ENCODE peak calls at places on chromosomes 11 and 22, in four cellular contexts. W is hepatocyte, P is adipocyte, T is HCT116. O is an unnamed sample. For H3K4me1 and H3K36me3, the result is how much of the 10 kb centered on the place peaks cover.

GRCh38 chr11:19577849-19578619 is 134.6 kb upstream of the NAV2 start:
- DNase-seq in W (peak), P (peak), T (no peak), O (no peak)

GRCh38 chr11:70182266-70182665 is 20.8 kb upstream of the FADD start:
- DNase-seq in W (no peak), P (no peak), T (no peak), O (no peak)

GRCh38 chr22:41913842-41914534 is 886 bp downstream of the SHISA8 start:
- DNase-seq in W (no peak), P (peak), T (no peak), O (no peak)

GRCh38 chr11:10646005-10646404 is 47.5 kb downstream of the IRAG1 start:
- DNase-seq in W (no peak), P (no peak), T (no peak), O (no peak)

GRCh38 chr11:87422566-87422965 is 384.8 kb downstream of the TMEM135 start:
- DNase-seq in W (no peak), P (peak), T (no peak), O (no peak)

GRCh38 chr11:69848196-69848595 is 29.0 kb upstream of the FGF3 start:
- DNase-seq in W (peak), P (peak), T (no peak), O (no peak)

GRCh38 chr22:38733329-38734202 is 22.2 kb downstream of the SUN2 start:
- DNase-seq in W (peak), P (peak), T (no peak), O (peak)

GRCh38 chr11:18347471-18348125 is 25.2 kb downstream of the GTF2H1 start:
- DNase-seq in W (no peak), P (peak), T (no peak), O (no peak)

GRCh38 chr11:72584293-72584921 is 89.8 kb downstream of the PDE2A start:
- DNase-seq in W (no peak), P (peak), T (no peak), O (peak)

GRCh38 chr11:72641900-72642814 is 32.1 kb downstream of the PDE2A start:
- DNase-seq in W (peak), P (peak), T (no peak), O (no peak)

GRCh38 chr22:39622881-39623367 is 52.4 kb downstream of the CACNA1I start:
- DNase-seq in W (peak), P (peak), T (peak), O (peak)

GRCh38 chr11:94791216-94791889 is 23.2 kb downstream of the AMOTL1 start:
- DNase-seq in W (no peak), P (no peak), T (no peak), O (no peak)

GRCh38 chr11:43984519-43985385 is 42.3 kb downstream of the C11orf96 start:
- DNase-seq in W (peak), P (no peak), T (no peak), O (no peak)

GRCh38 chr11:95121687-95122086 is 32.0 kb downstream of the ENDOD1 start:
- DNase-seq in W (no peak), P (no peak), T (no peak), O (no peak)

GRCh38 chr22:40951795-40952602 is 821 bp downstream of the RBX1 start:
- DNase-seq in W (no peak), P (peak), T (no peak), O (no peak)

GRCh38 chr22:50011447-50012200 is 941 bp downstream of the IL17REL start:
- DNase-seq in W (peak), P (no peak), T (no peak), O (no peak)

GRCh38 chr22:18013436-18013835 is 10.9 kb downstream of the MICAL3 start:
- DNase-seq in W (no peak), P (no peak), T (no peak), O (no peak)

GRCh38 chr22:33018232-33018864 is 39.8 kb downstream of the SYN3 start:
- DNase-seq in W (peak), P (peak), T (peak), O (peak)

GRCh38 chr11:124864892-124865180 is 396 bp upstream of the ROBO3 start:
- DNase-seq in W (no peak), P (no peak), T (no peak), O (no peak)

GRCh38 chr11:45371251-45371749 is 85.2 kb upstream of the SYT13 start:
- DNase-seq in W (peak), P (peak), T (peak), O (peak)

GRCh38 chr11:62889484-62890437 is 9.1 kb downstream of the SLC3A2 start:
- DNase-seq in W (peak), P (no peak), T (no peak), O (peak)

GRCh38 chr11:77506857-77507256 is 33.0 kb upstream of the PAK1 start:
- DNase-seq in W (peak), P (no peak), T (peak), O (no peak)

GRCh38 chr11:28298209-28298608 is 190.0 kb downstream of the METTL15 start:
- DNase-seq in W (no peak), P (no peak), T (no peak), O (no peak)

GRCh38 chr11:17906436-17906835 is 106.4 kb downstream of the SERGEF start:
- DNase-seq in W (peak), P (no peak), T (no peak), O (peak)

GRCh38 chr11:69018924-69019323 is 5.9 kb upstream of the MRGPRF start:
- DNase-seq in W (no peak), P (no peak), T (no peak), O (no peak)

GRCh38 chr22:44576311-44577260 is 78.6 kb upstream of the RTL6 start:
- DNase-seq in W (no peak), P (no peak), T (no peak), O (no peak)

GRCh38 chr11:8688414-8689362 is 6.1 kb downstream of the RPL27A start:
- DNase-seq in W (peak), P (peak), T (peak), O (peak)

GRCh38 chr11:35216962-35217667 is 78.1 kb downstream of the CD44 start:
- DNase-seq in W (no peak), P (no peak), T (no peak), O (no peak)

GRCh38 chr11:60959445-60959844 is 7.5 kb upstream of the SLC15A3 start:
- DNase-seq in W (no peak), P (peak), T (no peak), O (no peak)

GRCh38 chr22:23233746-23234408 is 53.6 kb downstream of the BCR start:
- DNase-seq in W (peak), P (no peak), T (no peak), O (no peak)

GRCh38 chr11:13343067-13343466 is 65.5 kb downstream of the BMAL1 start:
- DNase-seq in W (no peak), P (no peak), T (no peak), O (no peak)

GRCh38 chr22:37082251-37082650 is 27.3 kb downstream of the TMPRSS6 start:
- DNase-seq in W (no peak), P (no peak), T (no peak), O (no peak)

GRCh38 chr22:24683671-24684070 is 80.7 kb downstream of the GGT1 start:
- DNase-seq in W (no peak), P (peak), T (no peak), O (no peak)

GRCh38 chr11:116927163-116927772 is 89.8 kb upstream of the APOA1 start:
- DNase-seq in W (no peak), P (peak), T (no peak), O (no peak)

GRCh38 chr11:116929393-116930090 is 92.1 kb upstream of the APOA1 start:
- DNase-seq in W (no peak), P (peak), T (no peak), O (no peak)

GRCh38 chr11:116928845-116929244 is 91.4 kb upstream of the APOA1 start:
- DNase-seq in W (no peak), P (no peak), T (no peak), O (no peak)

GRCh38 chr11:116930177-116930576 is 92.8 kb upstream of the APOA1 start:
- DNase-seq in W (peak), P (peak), T (no peak), O (no peak)

DNA sequence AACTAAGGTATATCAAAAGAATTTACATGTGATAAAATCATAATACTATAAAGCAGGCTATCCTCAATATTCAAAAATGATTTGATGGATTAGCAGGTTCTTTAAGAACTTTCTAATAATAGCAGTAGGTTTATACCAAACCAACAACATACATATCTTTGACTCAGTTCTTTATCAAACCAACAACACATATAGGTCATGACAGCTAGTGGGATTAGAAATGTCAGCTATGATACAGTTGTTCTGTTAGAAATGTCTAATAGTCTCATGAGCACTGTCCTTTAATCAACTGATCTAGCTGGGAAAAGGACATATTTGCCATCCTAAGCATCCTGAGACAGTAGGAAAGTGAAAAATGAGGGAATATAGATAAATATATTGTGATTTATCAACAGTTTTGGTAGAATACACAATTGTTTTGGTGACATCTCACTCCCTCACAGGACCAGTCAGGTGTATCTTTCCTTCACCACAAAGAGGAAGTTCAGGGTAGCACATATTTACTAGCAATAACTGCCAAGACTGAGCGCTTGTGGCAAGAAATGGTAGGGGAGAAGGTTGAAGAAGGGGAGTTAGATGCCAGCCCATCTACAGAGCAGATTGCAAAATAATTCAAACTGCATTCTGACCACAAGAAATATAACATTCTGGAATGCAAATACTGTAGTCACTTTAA is 90.8 kb upstream of the APOA1 start:
- DNase-seq in W (no peak), P (peak), T (no peak), O (no peak)
- H3K4me1 ChIP-seq in W (under half), P (under half), T (under half), O (under half)

DNA sequence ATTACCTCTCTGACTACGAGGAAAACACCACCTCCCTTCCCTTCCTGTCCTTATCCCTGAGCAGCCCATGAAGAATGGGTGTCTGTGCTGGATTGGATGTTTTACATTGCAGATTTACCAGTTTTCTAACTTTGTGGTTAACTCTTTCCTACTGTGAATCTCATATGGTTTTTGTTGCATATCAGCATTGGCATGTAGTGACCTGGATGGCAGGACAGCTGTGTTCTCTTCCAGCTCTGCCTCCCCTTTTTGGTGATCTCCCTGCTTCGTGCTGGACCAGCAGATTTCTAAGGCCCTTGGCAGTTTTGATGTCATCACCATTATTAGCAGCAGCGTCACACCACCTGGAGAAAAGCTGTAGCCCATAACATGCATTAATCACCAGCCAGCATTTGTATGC is 26.7 kb downstream of the OR6Q1 start:
- DNase-seq in W (no peak), P (no peak), T (no peak), O (no peak)
- H3K4me3 ChIP-seq in W (no peak), P (no peak), T (no peak), O (no peak)

DNA sequence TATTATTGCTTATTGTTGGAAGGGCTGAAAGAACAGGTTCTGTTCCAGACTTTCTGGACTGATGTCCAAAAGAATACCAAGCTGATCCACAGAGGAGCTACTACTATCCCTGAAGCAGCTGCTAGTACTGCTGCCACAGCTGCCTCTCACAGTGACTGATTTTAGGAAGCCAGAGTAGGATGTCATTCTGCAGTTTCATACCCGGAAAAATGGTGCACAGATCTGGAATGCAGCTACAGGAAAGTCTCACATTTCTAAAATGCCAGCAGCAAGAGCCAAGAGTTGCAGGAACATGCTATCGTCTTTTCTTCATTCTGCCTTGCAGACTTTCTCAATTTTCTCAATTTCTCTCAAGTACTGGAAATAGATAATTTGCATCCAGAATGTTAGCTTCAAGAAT is 19.3 kb upstream of the CCDC179 start:
- DNase-seq in W (no peak), P (peak), T (no peak), O (no peak)
- H3K36me3 ChIP-seq in W (under half), P (under half), T (under half), O (under half)

GRCh38 chr11:121485221-121485620 is 32.5 kb upstream of the SORL1-AS1 start:
- DNase-seq in W (no peak), P (no peak), T (no peak), O (no peak)
- H3K4me1 ChIP-seq in W (under half), P (under half), T (under half), O (under half)

GRCh38 chr11:102935514-102935913 is 20.0 kb downstream of the MMP13 start:
- DNase-seq in W (no peak), P (no peak), T (no peak), O (no peak)

GRCh38 chr11:102946237-102946636 is 9.3 kb downstream of the MMP13 start:
- DNase-seq in W (no peak), P (peak), T (no peak), O (no peak)

GRCh38 chr11:102936864-102937509 is 18.5 kb downstream of the MMP13 start:
- DNase-seq in W (no peak), P (no peak), T (no peak), O (no peak)

DNA sequence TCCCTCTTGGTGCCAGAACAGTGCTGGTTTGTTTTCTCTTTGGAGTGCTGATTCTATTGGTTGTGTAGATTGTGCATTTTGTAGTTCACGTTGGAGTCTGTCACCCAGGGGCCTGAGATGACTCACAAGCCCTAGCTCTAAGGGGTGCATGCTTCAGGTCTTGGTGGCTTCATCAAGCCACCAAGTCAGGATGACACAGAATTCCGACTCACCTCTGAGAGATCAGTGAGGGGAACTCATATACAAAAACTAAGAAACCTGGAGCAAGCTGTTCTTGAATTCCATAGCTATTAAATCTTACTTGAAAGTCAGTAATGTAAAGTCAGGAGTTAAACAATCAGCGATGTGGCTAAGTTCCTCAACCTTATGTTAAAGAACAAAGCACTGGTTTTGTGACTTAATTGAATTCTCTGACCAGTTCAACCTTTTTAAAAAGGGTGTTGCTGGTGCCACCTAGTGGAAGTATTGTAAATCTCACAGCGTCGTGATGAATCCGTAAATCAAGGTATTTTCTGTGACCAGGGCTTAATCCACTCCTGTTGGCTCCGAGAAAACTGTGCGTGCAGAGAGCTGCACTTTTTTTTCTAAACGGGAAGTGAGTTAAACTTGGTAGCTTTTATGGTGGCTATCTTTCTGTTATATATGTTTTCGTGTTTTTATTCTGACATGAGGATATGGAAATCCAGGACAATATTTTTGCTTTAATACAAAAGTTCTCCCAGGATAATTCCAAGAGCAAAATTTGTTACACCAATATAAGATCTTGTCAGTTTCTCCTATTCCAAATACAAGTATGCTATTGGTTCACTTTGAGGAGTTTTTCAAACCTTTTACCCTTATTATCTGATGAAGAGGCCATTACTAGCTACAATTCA is 14.6 kb downstream of the MMP13 start:
- DNase-seq in W (peak), P (peak), T (peak), O (no peak)
- H3K4me3 ChIP-seq in W (no peak), P (no peak), T (no peak), O (no peak)

DNA sequence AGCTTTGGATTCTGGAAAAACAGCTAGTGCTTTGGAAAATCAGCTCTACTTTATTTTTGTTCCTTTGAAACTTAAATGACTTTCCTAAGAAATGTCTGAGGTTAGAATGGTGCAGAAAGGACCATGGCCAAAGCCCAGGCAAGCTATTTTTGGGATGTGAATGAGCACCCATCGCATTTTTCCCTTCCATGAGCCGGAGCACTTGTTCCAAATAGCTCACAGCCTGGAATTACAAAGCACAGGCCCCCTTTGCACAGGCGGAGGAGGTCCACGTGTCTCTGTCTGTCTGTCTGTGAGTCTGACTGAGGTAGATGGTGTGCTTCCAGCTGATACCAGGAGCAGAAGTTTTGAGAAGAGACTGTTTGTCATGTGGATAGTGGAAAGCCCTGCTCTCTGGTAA is 50.7 kb downstream of the MICAL2 start:
- DNase-seq in W (no peak), P (no peak), T (no peak), O (no peak)
- H3K36me3 ChIP-seq in W (under half), P (under half), T (under half), O (under half)

GRCh38 chr22:19849800-19850481 is 4.7 kb downstream of the GNB1L start:
- DNase-seq in W (peak), P (no peak), T (peak), O (no peak)

GRCh38 chr22:19847345-19847632 is 7.4 kb downstream of the GNB1L start:
- DNase-seq in W (no peak), P (no peak), T (no peak), O (no peak)

GRCh38 chr22:19846620-19847344 is 7.9 kb downstream of the GNB1L start:
- DNase-seq in W (no peak), P (no peak), T (no peak), O (no peak)

GRCh38 chr22:19850482-19851109 is 4.1 kb downstream of the GNB1L start:
- DNase-seq in W (no peak), P (no peak), T (no peak), O (no peak)

GRCh38 chr22:19848298-19849224 is 6.1 kb downstream of the GNB1L start:
- DNase-seq in W (peak), P (no peak), T (peak), O (no peak)
- H3K4me1 ChIP-seq in W (under half), P (under half), T (half or more), O (under half)

GRCh38 chr22:28172948-28173360 is 253.9 kb upstream of the PITPNB start:
- DNase-seq in W (peak), P (no peak), T (no peak), O (no peak)
- H3K4me3 ChIP-seq in W (no peak), P (no peak), T (no peak), O (no peak)

DNA sequence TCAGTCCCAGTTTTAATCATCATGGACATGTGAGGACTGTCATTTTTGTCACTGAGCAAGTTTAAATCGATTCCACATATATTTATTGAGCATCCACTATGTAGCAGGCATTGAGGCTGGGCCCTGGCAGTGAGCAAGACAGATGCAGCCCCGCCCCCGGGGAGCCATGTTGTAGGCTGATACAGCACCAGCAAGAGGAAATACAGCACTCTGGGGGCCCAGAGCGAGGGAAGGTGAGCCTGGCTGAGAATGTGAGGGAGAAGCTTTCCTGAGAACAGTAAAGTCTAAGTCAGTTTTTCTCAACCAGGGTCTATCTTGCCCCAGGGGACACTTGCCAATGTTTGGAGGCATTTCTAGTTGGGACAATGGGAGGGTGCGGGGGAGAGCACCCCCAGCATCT is 108.6 kb upstream of the ASPHD2 start:
- DNase-seq in W (no peak), P (peak), T (no peak), O (no peak)
- H3K36me3 ChIP-seq in W (under half), P (under half), T (under half), O (under half)

O was measured in mucosa of descending colon.